ENCODE peak calls at places on chromosomes 3 and 15, in ten cellular contexts. One of them, this sample, is unnamed. For H3K4me1, the result is how much of the 10 kb centered on the place peaks cover.

GRCh38 chr3:17850448-17850847 is 108.0 kb upstream of the TBC1D5 start:
- DNase-seq in GM23338: no peak
- DNase-seq in sigmoid colon: no peak
- DNase-seq in HCT116: no peak
- DNase-seq in transverse colon: no peak
- DNase-seq in HepG2: no peak
- DNase-seq in GM12878: no peak
- DNase-seq in stomach: no peak
- DNase-seq in breast epithelium: no peak
- DNase-seq in endothelial cell of umbilical vein: no peak
- DNase-seq in this sample: no peak

GRCh38 chr3:105232536-105232935 is 134.2 kb upstream of the ALCAM start:
- DNase-seq in GM12878: no peak
- DNase-seq in HepG2: no peak
- DNase-seq in stomach: no peak
- DNase-seq in HCT116: no peak
- DNase-seq in breast epithelium: no peak
- DNase-seq in GM23338: no peak
- DNase-seq in sigmoid colon: no peak
- DNase-seq in transverse colon: no peak
- DNase-seq in endothelial cell of umbilical vein: peak
- DNase-seq in this sample: no peak

GRCh38 chr3:43180027-43180426 is 74.1 kb upstream of the POMGNT2 start:
- DNase-seq in HepG2: peak
- DNase-seq in HCT116: no peak
- DNase-seq in sigmoid colon: no peak
- DNase-seq in GM12878: peak
- DNase-seq in breast epithelium: no peak
- DNase-seq in endothelial cell of umbilical vein: peak
- DNase-seq in GM23338: no peak
- DNase-seq in stomach: no peak
- DNase-seq in transverse colon: peak
- DNase-seq in this sample: peak

GRCh38 chr3:49610881-49611280 is 56.6 kb downstream of the BSN start:
- DNase-seq in GM23338: no peak
- DNase-seq in endothelial cell of umbilical vein: no peak
- DNase-seq in breast epithelium: no peak
- DNase-seq in transverse colon: no peak
- DNase-seq in GM12878: no peak
- DNase-seq in HCT116: no peak
- DNase-seq in HepG2: peak
- DNase-seq in sigmoid colon: no peak
- DNase-seq in stomach: no peak
- DNase-seq in this sample: no peak

GRCh38 chr15:66567897-66568296 is 2.1 kb upstream of the LCTL start:
- DNase-seq in GM12878: no peak
- DNase-seq in GM23338: no peak
- DNase-seq in endothelial cell of umbilical vein: no peak
- DNase-seq in breast epithelium: peak
- DNase-seq in transverse colon: no peak
- DNase-seq in stomach: no peak
- DNase-seq in HepG2: no peak
- DNase-seq in HCT116: no peak
- DNase-seq in sigmoid colon: no peak
- DNase-seq in this sample: no peak

GRCh38 chr3:128345195-128345594 is 121.5 kb downstream of the DNAJB8 start:
- DNase-seq in GM23338: no peak
- DNase-seq in GM12878: no peak
- DNase-seq in HCT116: no peak
- DNase-seq in stomach: no peak
- DNase-seq in breast epithelium: no peak
- DNase-seq in transverse colon: no peak
- DNase-seq in sigmoid colon: peak
- DNase-seq in endothelial cell of umbilical vein: no peak
- DNase-seq in HepG2: no peak
- DNase-seq in this sample: no peak

GRCh38 chr3:100024520-100025303 is 89.6 kb downstream of the FILIP1L start:
- DNase-seq in GM23338: no peak
- DNase-seq in HepG2: peak
- DNase-seq in GM12878: no peak
- DNase-seq in breast epithelium: no peak
- DNase-seq in sigmoid colon: no peak
- DNase-seq in stomach: no peak
- DNase-seq in transverse colon: no peak
- DNase-seq in HCT116: no peak
- DNase-seq in endothelial cell of umbilical vein: no peak
- DNase-seq in this sample: no peak

GRCh38 chr15:80836991-80837390 is 57.8 kb downstream of the CEMIP start:
- DNase-seq in GM12878: no peak
- DNase-seq in sigmoid colon: no peak
- DNase-seq in GM23338: no peak
- DNase-seq in stomach: no peak
- DNase-seq in transverse colon: no peak
- DNase-seq in HepG2: no peak
- DNase-seq in HCT116: no peak
- DNase-seq in breast epithelium: no peak
- DNase-seq in endothelial cell of umbilical vein: no peak
- DNase-seq in this sample: no peak

GRCh38 chr15:40957581-40958051 is 4.3 kb downstream of the CHAC1 start:
- DNase-seq in GM23338: no peak
- DNase-seq in transverse colon: peak
- DNase-seq in endothelial cell of umbilical vein: no peak
- DNase-seq in stomach: peak
- DNase-seq in breast epithelium: peak
- DNase-seq in sigmoid colon: peak
- DNase-seq in HCT116: no peak
- DNase-seq in HepG2: no peak
- DNase-seq in GM12878: no peak
- DNase-seq in this sample: no peak

GRCh38 chr15:40957041-40957555 is 3.8 kb downstream of the CHAC1 start:
- DNase-seq in transverse colon: no peak
- DNase-seq in HepG2: no peak
- DNase-seq in stomach: no peak
- DNase-seq in sigmoid colon: no peak
- DNase-seq in endothelial cell of umbilical vein: no peak
- DNase-seq in breast epithelium: no peak
- DNase-seq in HCT116: no peak
- DNase-seq in GM23338: no peak
- DNase-seq in GM12878: no peak
- DNase-seq in this sample: no peak

GRCh38 chr15:40955141-40955903 is 2.1 kb downstream of the CHAC1 start:
- DNase-seq in stomach: no peak
- DNase-seq in HepG2: no peak
- DNase-seq in GM23338: no peak
- DNase-seq in HCT116: no peak
- DNase-seq in GM12878: no peak
- DNase-seq in endothelial cell of umbilical vein: no peak
- DNase-seq in sigmoid colon: no peak
- DNase-seq in transverse colon: no peak
- DNase-seq in breast epithelium: no peak
- DNase-seq in this sample: no peak

GRCh38 chr15:40956543-40956982 is 3.3 kb downstream of the CHAC1 start:
- DNase-seq in endothelial cell of umbilical vein: no peak
- DNase-seq in HepG2: no peak
- DNase-seq in sigmoid colon: no peak
- DNase-seq in breast epithelium: no peak
- DNase-seq in GM23338: no peak
- DNase-seq in GM12878: no peak
- DNase-seq in transverse colon: no peak
- DNase-seq in stomach: no peak
- DNase-seq in HCT116: no peak
- DNase-seq in this sample: no peak

DNA sequence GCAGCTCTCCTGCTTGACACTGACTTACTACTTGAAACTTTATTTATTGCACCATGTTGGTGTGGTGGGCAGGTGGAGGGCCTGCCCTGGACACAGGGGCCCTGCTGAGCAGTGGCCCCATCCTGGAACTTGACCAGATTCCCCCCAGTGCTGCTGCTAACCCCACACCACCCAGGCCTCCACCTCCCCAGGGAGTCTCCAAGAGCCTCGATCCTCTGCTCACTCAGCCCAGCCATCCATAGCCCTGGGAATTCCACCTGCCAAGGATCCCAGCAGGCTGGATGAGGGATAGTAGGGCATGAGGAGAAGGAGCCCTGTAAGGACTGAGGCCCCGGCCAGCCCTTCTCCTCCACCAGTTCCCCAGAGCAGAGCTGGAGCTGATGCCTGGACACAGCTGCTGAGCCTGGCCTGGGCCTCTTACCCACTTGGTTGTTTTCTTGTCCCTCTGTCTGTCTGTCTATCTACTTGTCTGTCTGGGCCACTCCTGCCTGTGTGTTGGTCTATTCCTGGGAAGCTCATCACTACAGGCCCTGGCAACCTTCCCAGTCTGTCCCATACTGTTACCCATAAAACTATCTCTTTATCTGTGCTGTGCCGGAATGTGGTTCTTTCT is 2.8 kb downstream of the CHAC1 start:
- DNase-seq in HepG2: no peak
- DNase-seq in GM23338: no peak
- DNase-seq in endothelial cell of umbilical vein: no peak
- DNase-seq in transverse colon: no peak
- DNase-seq in GM12878: no peak
- DNase-seq in sigmoid colon: no peak
- DNase-seq in HCT116: no peak
- DNase-seq in breast epithelium: no peak
- DNase-seq in stomach: no peak
- DNase-seq in this sample: no peak
- H3K4me3 ChIP-seq in HepG2: no peak
- H3K4me3 ChIP-seq in GM23338: no peak
- H3K4me3 ChIP-seq in endothelial cell of umbilical vein: no peak
- H3K4me3 ChIP-seq in transverse colon: no peak
- H3K4me3 ChIP-seq in GM12878: no peak
- H3K4me3 ChIP-seq in sigmoid colon: no peak
- H3K4me3 ChIP-seq in HCT116: no peak
- H3K4me3 ChIP-seq in breast epithelium: no peak
- H3K4me3 ChIP-seq in stomach: no peak
- H3K4me3 ChIP-seq in this sample: no peak

GRCh38 chr3:195179782-195180489 is 91.0 kb downstream of the XXYLT1 start:
- DNase-seq in sigmoid colon: no peak
- DNase-seq in stomach: no peak
- DNase-seq in GM23338: no peak
- DNase-seq in HepG2: no peak
- DNase-seq in transverse colon: no peak
- DNase-seq in GM12878: no peak
- DNase-seq in breast epithelium: no peak
- DNase-seq in HCT116: no peak
- DNase-seq in endothelial cell of umbilical vein: no peak
- DNase-seq in this sample: no peak

GRCh38 chr3:195176776-195177175 is 94.2 kb downstream of the XXYLT1 start:
- DNase-seq in GM23338: no peak
- DNase-seq in breast epithelium: no peak
- DNase-seq in sigmoid colon: peak
- DNase-seq in HCT116: no peak
- DNase-seq in stomach: no peak
- DNase-seq in endothelial cell of umbilical vein: no peak
- DNase-seq in transverse colon: no peak
- DNase-seq in HepG2: no peak
- DNase-seq in GM12878: no peak
- DNase-seq in this sample: no peak

GRCh38 chr3:195177432-195178123 is 93.4 kb downstream of the XXYLT1 start:
- DNase-seq in sigmoid colon: peak
- DNase-seq in transverse colon: no peak
- DNase-seq in stomach: no peak
- DNase-seq in GM23338: no peak
- DNase-seq in GM12878: no peak
- DNase-seq in HepG2: no peak
- DNase-seq in endothelial cell of umbilical vein: no peak
- DNase-seq in breast epithelium: no peak
- DNase-seq in HCT116: no peak
- DNase-seq in this sample: no peak

GRCh38 chr3:195180490-195181106 is 90.4 kb downstream of the XXYLT1 start:
- DNase-seq in endothelial cell of umbilical vein: peak
- DNase-seq in HepG2: no peak
- DNase-seq in transverse colon: no peak
- DNase-seq in breast epithelium: no peak
- DNase-seq in HCT116: no peak
- DNase-seq in stomach: no peak
- DNase-seq in GM12878: no peak
- DNase-seq in GM23338: no peak
- DNase-seq in sigmoid colon: peak
- DNase-seq in this sample: no peak

GRCh38 chr3:195178124-195178910 is 92.6 kb downstream of the XXYLT1 start:
- DNase-seq in transverse colon: no peak
- DNase-seq in GM12878: no peak
- DNase-seq in sigmoid colon: peak
- DNase-seq in breast epithelium: no peak
- DNase-seq in endothelial cell of umbilical vein: peak
- DNase-seq in GM23338: no peak
- DNase-seq in HepG2: no peak
- DNase-seq in stomach: peak
- DNase-seq in HCT116: no peak
- DNase-seq in this sample: no peak
- H3K4me1 ChIP-seq in transverse colon: under half
- H3K4me1 ChIP-seq in GM12878: under half
- H3K4me1 ChIP-seq in sigmoid colon: under half
- H3K4me1 ChIP-seq in breast epithelium: under half
- H3K4me1 ChIP-seq in endothelial cell of umbilical vein: half or more
- H3K4me1 ChIP-seq in GM23338: under half
- H3K4me1 ChIP-seq in HepG2: under half
- H3K4me1 ChIP-seq in stomach: under half
- H3K4me1 ChIP-seq in HCT116: under half
- H3K4me1 ChIP-seq in this sample: under half

DNA sequence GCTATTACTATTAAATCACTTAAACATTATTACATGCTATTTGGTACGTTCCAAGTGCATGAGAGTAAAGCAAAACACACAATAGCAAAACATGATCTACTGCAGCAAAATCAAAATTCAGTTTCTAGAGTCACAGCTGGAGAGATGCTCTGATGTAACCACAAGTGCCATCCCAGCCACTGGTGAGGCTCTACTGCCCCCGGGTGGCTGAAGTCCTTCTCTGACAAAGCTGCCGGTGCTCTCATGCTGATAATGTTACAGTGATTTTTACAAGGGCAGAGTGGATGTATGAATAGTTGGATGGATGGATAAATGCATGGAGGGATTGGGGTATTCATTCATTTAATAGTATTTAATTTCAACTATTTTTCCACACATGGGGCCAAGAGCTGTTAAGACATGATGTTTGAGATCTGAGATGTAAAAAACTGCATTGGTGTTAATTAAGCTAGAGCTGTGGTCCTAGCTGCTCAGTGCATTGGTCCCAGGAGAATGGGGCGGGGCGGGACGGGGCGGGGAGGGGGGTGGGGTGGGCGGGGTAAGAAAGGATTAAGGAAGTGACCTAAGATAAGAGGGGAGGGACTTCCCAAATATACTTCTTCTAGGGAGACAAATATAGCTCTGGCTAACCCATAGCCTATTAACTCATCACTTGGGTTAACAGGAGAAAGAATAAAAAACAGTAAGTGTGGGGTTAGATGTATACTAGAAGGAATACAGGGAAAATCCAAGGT is 5.3 kb upstream of the SPESP1 start:
- DNase-seq in stomach: peak
- DNase-seq in HCT116: peak
- DNase-seq in breast epithelium: peak
- DNase-seq in sigmoid colon: peak
- DNase-seq in transverse colon: peak
- DNase-seq in GM12878: peak
- DNase-seq in GM23338: peak
- DNase-seq in endothelial cell of umbilical vein: peak
- DNase-seq in HepG2: peak
- DNase-seq in this sample: no peak
- TF ChIP-seq POLR2AphosphoS5 in stomach: no peak
- TF ChIP-seq POLR2AphosphoS5 in HCT116: no peak
- TF ChIP-seq POLR2AphosphoS5 in breast epithelium: no peak
- TF ChIP-seq POLR2AphosphoS5 in sigmoid colon: no peak
- TF ChIP-seq POLR2AphosphoS5 in transverse colon: no peak
- TF ChIP-seq POLR2AphosphoS5 in GM12878: no peak
- TF ChIP-seq POLR2AphosphoS5 in GM23338: no peak
- TF ChIP-seq POLR2AphosphoS5 in endothelial cell of umbilical vein: no peak
- TF ChIP-seq POLR2AphosphoS5 in HepG2: no peak
- TF ChIP-seq POLR2AphosphoS5 in this sample: no peak

DNA sequence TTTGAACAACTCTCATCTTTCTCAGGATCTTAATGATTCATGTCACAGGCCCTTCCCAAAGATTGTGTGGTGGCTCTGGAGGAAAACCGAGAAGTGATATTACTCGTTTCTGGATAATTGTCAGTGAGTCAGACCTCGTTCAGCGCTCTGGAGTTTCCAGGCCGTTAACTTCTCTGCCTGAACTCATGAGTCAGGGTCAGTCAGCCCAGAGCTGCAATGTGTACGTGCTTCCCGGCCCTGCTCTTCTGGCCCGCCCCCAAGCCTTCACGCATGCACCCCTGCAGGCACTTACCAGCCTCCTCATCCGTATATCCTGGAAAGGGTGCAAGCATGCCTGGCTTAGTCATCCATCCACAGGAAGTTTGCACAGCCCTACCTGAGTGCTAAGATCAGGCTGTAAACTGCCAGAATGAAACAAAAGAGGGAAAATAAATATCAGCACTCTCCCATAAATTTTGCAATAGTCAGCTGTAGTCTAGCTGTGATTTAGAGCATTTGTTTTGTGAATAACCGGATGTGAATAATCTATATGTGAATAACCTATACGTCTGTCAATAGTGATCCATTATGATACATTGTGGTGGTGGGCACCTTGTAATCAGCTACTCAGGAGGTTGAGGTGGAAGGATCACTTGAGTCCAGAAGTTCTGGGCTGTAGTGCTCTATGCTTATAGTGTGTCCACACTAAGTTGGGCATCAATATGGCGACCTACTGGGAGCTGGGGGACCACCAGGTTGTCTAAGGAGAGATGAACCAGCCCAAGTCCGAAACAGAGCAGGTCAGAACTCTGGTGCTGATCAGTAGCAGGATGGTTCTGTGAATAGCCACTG is 35.3 kb upstream of the SEMA4B start:
- DNase-seq in endothelial cell of umbilical vein: peak
- DNase-seq in GM12878: peak
- DNase-seq in sigmoid colon: peak
- DNase-seq in GM23338: no peak
- DNase-seq in HepG2: peak
- DNase-seq in HCT116: peak
- DNase-seq in stomach: peak
- DNase-seq in transverse colon: peak
- DNase-seq in breast epithelium: peak
- DNase-seq in this sample: no peak
- H3K4me3 ChIP-seq in endothelial cell of umbilical vein: no peak
- H3K4me3 ChIP-seq in GM12878: no peak
- H3K4me3 ChIP-seq in sigmoid colon: no peak
- H3K4me3 ChIP-seq in GM23338: no peak
- H3K4me3 ChIP-seq in HepG2: peak
- H3K4me3 ChIP-seq in HCT116: no peak
- H3K4me3 ChIP-seq in stomach: no peak
- H3K4me3 ChIP-seq in transverse colon: no peak
- H3K4me3 ChIP-seq in breast epithelium: no peak
- H3K4me3 ChIP-seq in this sample: no peak